ENCODE peak calls at places on chromosome 14, in seven cellular contexts. A, S, J, C, F, P and L are unnamed samples. For H3K4me1, the result is how much of the 10 kb centered on the place peaks cover.

GRCh38 chr14:97459180-97459579 is 662.0 kb downstream of the VRK1 start:
- DNase-seq in F (no peak), P (no peak), A (no peak), C (no peak), S (no peak), J (no peak), L (peak)

GRCh38 chr14:101960225-101960624 is 4.1 kb upstream of the DYNC1H1 start:
- DNase-seq in J (no peak), A (no peak), F (peak), P (peak), C (peak), S (peak), L (peak)

GRCh38 chr14:102875652-102876051 is 46.8 kb upstream of the AMN start:
- DNase-seq in J (no peak), S (no peak), F (no peak), C (no peak), P (no peak), A (no peak), L (no peak)

GRCh38 chr14:51855234-51855633 is 5.2 kb upstream of the GNG2 start:
- DNase-seq in F (no peak), S (no peak), P (no peak), J (no peak), C (no peak), A (no peak), L (no peak)

GRCh38 chr14:76412501-76412900 is 36.6 kb downstream of the ESRRB start:
- DNase-seq in C (no peak), J (no peak), F (no peak), A (no peak), P (no peak), S (no peak), L (no peak)

GRCh38 chr14:90235179-90235976 is 21.0 kb upstream of the PSMC1 start:
- DNase-seq in A (peak), P (peak), F (peak), J (peak), S (peak), C (peak), L (peak)

GRCh38 chr14:38145142-38145541 is 62.6 kb upstream of the SSTR1 start:
- DNase-seq in J (no peak), F (no peak), P (no peak), C (no peak), A (no peak), S (no peak), L (no peak)

GRCh38 chr14:59020382-59020781 is 168.1 kb upstream of the DAAM1 start:
- DNase-seq in S (peak), A (no peak), C (no peak), J (peak), P (peak), F (peak), L (no peak)

GRCh38 chr14:29630566-29631160 is 297.0 kb downstream of the PRKD1 start:
- DNase-seq in C (no peak), S (no peak), J (no peak), F (no peak), P (no peak), A (no peak), L (no peak)

GRCh38 chr14:21263284-21264024 is 5.8 kb downstream of the HNRNPC start:
- DNase-seq in F (no peak), C (no peak), P (no peak), A (no peak), J (no peak), S (no peak), L (no peak)

GRCh38 chr14:78417532-78417931 is 247.4 kb downstream of the NRXN3 start:
- DNase-seq in S (no peak), F (no peak), C (no peak), A (no peak), J (no peak), P (no peak), L (no peak)

GRCh38 chr14:95452176-95452889 is 64.1 kb downstream of the SYNE3 start:
- DNase-seq in P (peak), J (no peak), F (peak), S (peak), A (no peak), C (peak), L (peak)

GRCh38 chr14:101225116-101225728 is 321.7 kb upstream of the RTL1 start:
- DNase-seq in C (no peak), S (no peak), P (no peak), J (peak), A (no peak), F (no peak), L (peak)

GRCh38 chr14:105492051-105492965 is 1.3 kb downstream of the TEDC1 start:
- DNase-seq in A (no peak), J (peak), P (no peak), S (no peak), C (no peak), F (no peak), L (no peak)

GRCh38 chr14:56341766-56342418 is 223.7 kb downstream of the PELI2 start:
- DNase-seq in P (no peak), C (no peak), A (no peak), S (no peak), F (no peak), J (no peak), L (no peak)

GRCh38 chr14:52313493-52313881 is 625 bp upstream of the PTGER2 start:
- DNase-seq in P (no peak), C (no peak), S (no peak), F (no peak), J (no peak), A (no peak), L (no peak)

GRCh38 chr14:89721991-89722390 is 232.5 kb downstream of the EFCAB11 start:
- DNase-seq in S (no peak), J (no peak), P (no peak), A (no peak), F (no peak), C (no peak), L (no peak)

GRCh38 chr14:100826371-100827139 is 637 bp downstream of the MEG3 start:
- DNase-seq in C (no peak), A (no peak), P (no peak), S (no peak), J (no peak), F (no peak), L (no peak)

GRCh38 chr14:55688566-55688965 is 108.6 kb downstream of the KTN1 start:
- DNase-seq in S (no peak), C (no peak), F (peak), A (no peak), J (no peak), P (no peak), L (no peak)

GRCh38 chr14:73723799-73724621 is 9.8 kb upstream of the PNMA1 start:
- DNase-seq in F (no peak), P (peak), A (no peak), J (peak), C (no peak), S (peak), L (no peak)

GRCh38 chr14:67457782-67458181 is 30.7 kb downstream of the TMEM229B start:
- DNase-seq in P (peak), F (peak), C (no peak), S (no peak), A (peak), J (no peak), L (no peak)

GRCh38 chr14:94374749-94375148 is 13.7 kb downstream of the SERPINA1 start:
- DNase-seq in J (no peak), C (no peak), F (no peak), S (no peak), P (no peak), A (no peak), L (no peak)

GRCh38 chr14:71206766-71207371 is 299.6 kb downstream of the PCNX1 start:
- DNase-seq in C (no peak), S (no peak), J (no peak), P (no peak), F (no peak), A (no peak), L (no peak)

GRCh38 chr14:48937796-48938195 is 648.4 kb downstream of the RPS29 start:
- DNase-seq in S (peak), J (peak), P (peak), F (peak), C (no peak), A (peak), L (no peak)

GRCh38 chr14:70149766-70150165 is 39.0 kb downstream of the SLC8A3 start:
- DNase-seq in P (no peak), C (no peak), J (no peak), F (no peak), A (no peak), S (no peak), L (no peak)

GRCh38 chr14:105055736-105056302 is 9.4 kb downstream of the GPR132 start:
- DNase-seq in S (peak), J (peak), F (no peak), P (no peak), C (no peak), A (no peak), L (no peak)

GRCh38 chr14:90804292-90804671 is 11.9 kb downstream of the TTC7B start:
- DNase-seq in A (no peak), S (no peak), P (no peak), C (no peak), J (no peak), F (no peak), L (no peak)

GRCh38 chr14:90641111-90642010 is 174.9 kb downstream of the TTC7B start:
- DNase-seq in C (no peak), P (peak), A (peak), S (no peak), J (no peak), F (peak), L (no peak)

GRCh38 chr14:26820578-26820977 is 222.7 kb upstream of the NOVA1 start:
- DNase-seq in P (no peak), S (no peak), J (no peak), A (no peak), F (no peak), C (no peak), L (no peak)

GRCh38 chr14:73374218-73374617 is 84.1 kb downstream of the NUMB start:
- DNase-seq in F (no peak), J (no peak), P (no peak), A (no peak), S (no peak), C (no peak), L (no peak)

GRCh38 chr14:99609245-99610117 is 5.5 kb upstream of the CCDC85C start:
- DNase-seq in A (no peak), F (no peak), S (peak), J (no peak), C (peak), P (no peak), L (no peak)

GRCh38 chr14:71725802-71726638 is 206.2 kb upstream of the RGS6 start:
- DNase-seq in P (no peak), A (no peak), S (no peak), F (no peak), C (no peak), J (peak), L (no peak)

GRCh38 chr14:105601360-105602242 is 75.2 kb downstream of the TMEM121 start:
- DNase-seq in J (peak), A (no peak), S (no peak), C (no peak), P (no peak), F (no peak), L (no peak)

GRCh38 chr14:61343991-61344405 is 22.6 kb downstream of the PRKCH start:
- DNase-seq in F (no peak), J (no peak), C (no peak), S (no peak), A (no peak), P (no peak), L (no peak)

GRCh38 chr14:22871200-22871961 is at the start of gene LRP10:
- DNase-seq in J (peak), S (peak), P (peak), F (peak), C (peak), A (peak), L (peak)

GRCh38 chr14:65334765-65335411 is 77.6 kb upstream of the FUT8 start:
- DNase-seq in P (peak), A (no peak), F (peak), C (no peak), S (no peak), J (peak), L (no peak)

GRCh38 chr14:71416392-71416791 is 509.1 kb downstream of the PCNX1 start:
- DNase-seq in F (peak), A (no peak), J (no peak), C (no peak), P (no peak), S (no peak), L (no peak)

GRCh38 chr14:75915063-75915462 is 66.7 kb downstream of the TGFB3 start:
- DNase-seq in J (no peak), P (no peak), F (no peak), C (peak), S (no peak), A (no peak), L (no peak)

GRCh38 chr14:69615471-69616407 is 4.3 kb downstream of the SUSD6 start:
- DNase-seq in S (peak), P (no peak), C (no peak), F (no peak), A (no peak), J (no peak), L (peak)

DNA sequence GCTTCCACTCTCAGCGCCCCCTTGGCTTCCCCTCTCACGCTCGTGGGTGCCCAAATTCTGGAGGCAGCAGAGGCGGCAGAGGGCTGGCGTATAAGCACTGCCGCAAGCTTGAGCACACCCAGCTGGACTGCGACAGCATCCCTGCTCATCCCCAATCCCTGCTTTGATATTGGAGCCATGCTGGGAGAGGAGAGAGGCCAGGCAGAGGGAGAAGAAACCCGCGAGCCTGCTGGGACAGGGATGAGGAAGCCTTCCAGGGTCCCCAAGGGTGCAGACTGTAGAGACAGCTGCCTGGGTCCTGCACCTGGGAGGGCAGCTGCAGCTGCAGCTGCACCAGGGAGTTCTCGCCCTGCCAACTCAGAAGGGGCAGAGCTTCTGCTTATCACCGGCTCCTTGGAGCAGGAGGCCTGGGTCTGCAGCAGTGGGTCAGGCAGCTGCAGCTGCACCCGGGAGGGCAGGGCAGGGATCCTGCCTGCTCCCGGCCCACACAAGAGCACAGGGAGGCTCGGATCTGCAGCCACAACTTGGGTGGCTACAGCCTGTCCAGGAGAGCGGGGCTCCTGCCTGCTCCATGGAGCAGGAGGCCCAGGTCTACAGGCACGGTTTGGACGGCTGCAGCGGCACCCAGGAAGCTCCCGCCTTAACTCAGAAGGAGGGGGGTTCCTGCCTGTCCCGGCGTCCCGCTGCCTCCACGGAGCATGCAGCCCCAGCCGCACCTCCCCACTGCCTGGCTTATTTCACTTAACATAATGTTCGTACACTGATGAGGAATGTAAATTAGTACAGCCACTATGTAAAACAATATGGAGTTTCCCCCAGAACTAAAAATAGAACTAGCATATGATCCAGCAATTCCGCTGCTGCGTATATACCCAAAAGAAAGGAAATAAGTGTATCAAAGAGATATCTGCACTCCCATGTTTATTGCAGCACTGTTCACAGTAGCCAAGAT is 60.4 kb upstream of the SGPP1 start:
- DNase-seq in F (no peak), C (no peak), P (peak), A (no peak), S (no peak), J (no peak), L (no peak)
- H3K4me2 ChIP-seq in F (no peak), C (peak), P (peak), A (no peak), S (no peak), J (no peak), L (no peak)

GRCh38 chr14:50230601-50231474 is 540 bp downstream of the SOS2 start:
- DNase-seq in S (peak), F (peak), A (no peak), J (peak), C (peak), P (peak), L (peak)

GRCh38 chr14:50231475-50232275 is at the start of gene SOS2:
- DNase-seq in F (peak), P (peak), A (peak), J (peak), C (peak), S (peak), L (peak)

GRCh38 chr14:50229646-50230045 is 1.7 kb downstream of the SOS2 start:
- DNase-seq in J (no peak), F (no peak), S (peak), A (no peak), P (no peak), C (no peak), L (no peak)

GRCh38 chr14:50233335-50234250 is 2.2 kb upstream of the SOS2 start:
- DNase-seq in J (no peak), C (peak), S (no peak), F (no peak), P (no peak), A (no peak), L (no peak)

GRCh38 chr14:50232276-50232642 is 881 bp upstream of the SOS2 start:
- DNase-seq in S (no peak), C (no peak), F (no peak), J (no peak), A (no peak), P (no peak), L (no peak)
- H3K4me1 ChIP-seq in S (under half), C (under half), F (under half), J (under half), A (under half), P (under half), L (under half)

GRCh38 chr14:36661506-36662257 is at the start of gene PAX9:
- DNase-seq in F (peak), C (peak), S (peak), J (peak), P (peak), A (peak), L (peak)
- H3K4me3 ChIP-seq in F (peak), C (no peak), S (no peak), J (peak), P (peak), A (peak), L (no peak)

GRCh38 chr14:68547305-68548193 is 245.3 kb downstream of the ZFP36L1 start:
- DNase-seq in A (no peak), S (no peak), J (peak), F (peak), C (no peak), P (no peak), L (no peak)
- H3K4me2 ChIP-seq in A (no peak), S (no peak), J (no peak), F (no peak), C (no peak), P (peak), L (no peak)